ENCODE peak calls at places on chromosomes 6 and 20, in four cellular contexts. R is choroid plexus epithelial cell; V is fibroblast of lung; S is CD8-positive, alpha-beta T cell. I is an unnamed sample.

GRCh38 chr6:38493929-38494547 is 145.7 kb downstream of the BTBD9 start:
- DNase-seq in R (peak), V (peak), S (peak), I (peak)

GRCh38 chr6:167731731-167732422 is 94.8 kb upstream of the AFDN start:
- DNase-seq in R (no peak), V (no peak), S (no peak), I (no peak)

GRCh38 chr6:139699335-139699734 is 324.9 kb upstream of the CITED2 start:
- DNase-seq in R (peak), V (peak), S (no peak), I (peak)

GRCh38 chr20:57417830-57418780 is 26.9 kb downstream of the RBM38 start:
- DNase-seq in R (no peak), V (no peak), S (no peak), I (no peak)

GRCh38 chr6:160139420-160139851 is 17.8 kb downstream of the SLC22A1 start:
- DNase-seq in R (peak), V (peak), S (no peak), I (peak)

GRCh38 chr6:38637756-38638155 is 2.0 kb downstream of the BTBD9 start:
- DNase-seq in R (no peak), V (no peak), S (no peak), I (no peak)

GRCh38 chr6:34484899-34485298 is 19.0 kb downstream of the PACSIN1 start:
- DNase-seq in R (no peak), V (no peak), S (peak), I (no peak)

GRCh38 chr6:154598403-154598802 is 87.9 kb upstream of the CNKSR3 start:
- DNase-seq in R (no peak), V (no peak), S (no peak), I (no peak)

GRCh38 chr6:109006818-109007217 is 87.8 kb downstream of the SESN1 start:
- DNase-seq in R (no peak), V (no peak), S (no peak), I (no peak)
- H3K4me3 ChIP-seq in R (no peak), V (no peak), S (no peak), I (no peak)

GRCh38 chr6:157269261-157269794 is 54.0 kb downstream of the TMEM242 start:
- DNase-seq in R (peak), V (peak), S (no peak), I (peak)
- H3K4me3 ChIP-seq in R (peak), V (no peak), S (no peak), I (no peak)

GRCh38 chr6:108541843-108542795 is 18.6 kb upstream of the FOXO3 start:
- DNase-seq in R (peak), V (peak), S (peak), I (no peak)
- H3K4me3 ChIP-seq in R (no peak), V (no peak), S (no peak), I (no peak)

GRCh38 chr20:31953749-31954148 is 1.9 kb upstream of the PDRG1 start:
- DNase-seq in R (no peak), V (no peak), S (no peak), I (no peak)

GRCh38 chr20:31954500-31954899 is 2.7 kb upstream of the PDRG1 start:
- DNase-seq in R (no peak), V (no peak), S (no peak), I (no peak)

GRCh38 chr20:31951530-31952453 is at the start of gene PDRG1:
- DNase-seq in R (peak), V (peak), S (peak), I (no peak)

GRCh38 chr20:31951203-31951529 is 680 bp downstream of the PDRG1 start:
- DNase-seq in R (no peak), V (no peak), S (no peak), I (no peak)

DNA sequence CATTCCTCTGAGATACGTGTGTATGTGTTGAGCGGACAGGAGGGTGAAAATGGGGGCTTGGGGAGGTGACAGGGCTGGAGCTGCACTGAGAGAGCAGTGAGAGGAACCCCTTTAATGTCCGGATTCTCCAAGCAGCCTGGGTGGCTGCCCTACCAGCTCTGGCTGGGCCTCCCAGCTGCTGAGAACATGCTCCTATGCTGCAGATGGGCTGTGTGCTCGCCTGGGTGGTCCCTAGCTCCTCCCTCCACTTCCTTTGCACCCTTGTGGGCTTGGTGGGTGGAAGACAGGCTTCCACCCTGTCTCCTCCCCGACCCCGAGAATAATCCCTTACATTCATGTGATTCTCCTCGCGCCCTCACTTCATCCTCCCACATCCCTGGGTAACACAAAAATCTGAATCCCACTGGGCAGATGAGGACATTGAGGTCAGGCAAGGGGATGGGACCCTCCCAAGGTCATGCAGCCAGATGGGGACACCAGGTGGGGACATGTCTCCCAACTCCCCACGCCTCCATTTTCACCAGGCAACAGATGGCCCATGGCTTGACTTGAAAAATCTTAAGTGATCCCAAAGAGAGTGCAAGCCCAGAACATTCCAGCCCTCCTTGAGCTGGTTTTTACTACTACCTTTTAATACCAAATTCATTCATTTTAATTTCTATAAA is 4.8 kb upstream of the PDRG1 start:
- DNase-seq in R (no peak), V (no peak), S (no peak), I (no peak)
- H3K4me3 ChIP-seq in R (no peak), V (no peak), S (no peak), I (no peak)

DNA sequence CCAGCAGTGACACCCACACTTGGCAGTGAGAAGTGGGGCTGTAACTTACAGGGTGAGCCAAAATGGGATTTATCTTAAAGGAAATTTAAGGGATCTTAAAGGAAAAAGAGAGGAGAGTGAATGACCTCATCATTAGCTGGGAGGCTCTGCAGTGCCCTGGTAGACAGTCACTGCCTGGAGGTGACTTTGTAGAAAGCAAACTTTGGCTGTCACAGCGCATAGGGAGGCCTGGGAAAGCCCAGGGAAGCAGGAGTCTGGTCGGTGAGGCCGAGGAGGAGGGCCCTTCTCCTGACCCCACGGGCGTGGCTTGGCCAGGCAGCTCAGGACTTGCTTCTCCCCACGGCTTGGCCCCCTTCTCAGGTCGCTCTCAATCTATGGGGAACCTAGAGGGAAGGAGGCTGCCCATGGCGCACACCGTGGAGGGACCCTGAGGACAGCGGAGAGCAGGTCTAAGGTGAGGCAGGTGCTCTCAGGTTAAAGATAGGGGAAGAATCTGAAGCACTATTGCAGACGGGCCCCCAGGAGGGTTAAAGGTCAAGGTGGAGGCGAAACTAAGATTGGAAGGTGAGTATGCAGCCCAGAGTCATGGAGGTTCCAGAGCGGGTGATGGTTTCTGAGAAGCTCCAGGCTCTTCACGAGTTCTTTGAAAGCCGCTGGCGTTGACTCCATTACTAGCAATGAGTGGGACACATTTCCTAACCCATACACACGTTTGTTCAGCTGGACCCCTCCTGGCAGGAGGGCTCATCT is 15.6 kb upstream of the RIPK1 start:
- DNase-seq in R (no peak), V (no peak), S (no peak), I (no peak)
- H3K4me3 ChIP-seq in R (no peak), V (no peak), S (no peak), I (no peak)

GRCh38 chr6:53188840-53189232 is 40.2 kb upstream of the GCM1 start:
- DNase-seq in R (no peak), V (no peak), S (no peak), I (no peak)
- H3K4me3 ChIP-seq in R (no peak), V (no peak), S (peak), I (no peak)

GRCh38 chr20:64167676-64168075 is 3.4 kb downstream of the MYT1 start:
- DNase-seq in R (no peak), V (no peak), S (no peak), I (no peak)
- H3K4me3 ChIP-seq in R (no peak), V (no peak), S (no peak), I (no peak)

DNA sequence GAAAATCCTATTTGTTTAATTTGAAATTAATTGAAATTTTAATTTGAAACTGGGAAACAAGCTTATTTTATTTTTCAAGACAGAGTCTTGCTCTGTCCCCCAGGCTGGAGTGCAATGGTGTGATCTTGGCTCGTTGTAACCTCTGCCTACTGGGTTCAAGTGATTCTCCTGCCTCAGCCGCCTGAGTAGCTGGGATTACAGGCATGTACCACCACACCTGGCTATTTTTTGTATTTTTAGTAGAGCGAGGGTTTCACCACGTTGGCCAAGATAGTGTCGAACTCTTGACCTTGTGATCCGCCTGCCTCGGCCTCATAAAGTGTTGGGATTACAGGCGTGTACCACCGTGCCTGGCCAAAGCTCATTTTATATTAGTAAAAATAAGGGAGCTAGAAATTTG is 4.2 kb downstream of the SRSF3 start:
- DNase-seq in R (no peak), V (no peak), S (no peak), I (no peak)
- H3K4me3 ChIP-seq in R (peak), V (peak), S (peak), I (peak)

DNA sequence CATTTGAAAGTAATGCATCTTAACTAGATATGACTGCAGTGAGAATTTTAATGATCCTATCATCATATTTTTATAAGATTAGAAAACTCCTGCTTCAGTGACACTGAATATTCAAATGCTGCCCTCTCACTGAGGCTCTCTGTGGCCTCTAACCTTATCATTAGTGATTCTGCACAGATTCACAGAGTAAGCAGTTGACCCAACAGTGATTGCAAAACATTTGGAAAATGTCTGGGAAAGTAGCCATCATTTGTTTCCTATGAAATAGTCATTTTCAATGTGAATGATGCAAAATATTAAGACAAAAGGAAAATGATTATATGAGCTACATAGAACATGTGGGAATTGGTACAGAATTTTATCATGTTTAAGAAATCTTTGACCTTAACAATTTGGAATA is 210.3 kb downstream of the TBX18 start:
- DNase-seq in R (peak), V (peak), S (no peak), I (no peak)
- H3K4me3 ChIP-seq in R (no peak), V (no peak), S (no peak), I (no peak)